ENCODE peak calls at places on chromosomes 13 and 19, in five cellular contexts. G is fibroblast of lung; Q is CD8-positive, alpha-beta memory T cell; U is mesendoderm; X is body of pancreas. S is an unnamed sample.

GRCh38 chr13:108950333-108951010 is 321.1 kb downstream of the MYO16 start:
- DNase-seq in G (peak; percentile 38), Q (no peak), U (no peak), X (no peak), S (no peak)

GRCh38 chr13:23160241-23161175 is 20.3 kb upstream of the SGCG start:
- DNase-seq in G (peak; percentile 2), Q (no peak), U (peak; percentile 78), X (no peak), S (no peak)

GRCh38 chr13:33744589-33745369 is 73.2 kb upstream of the RFC3 start:
- DNase-seq in G (peak; percentile 27), Q (no peak), U (no peak), X (peak; percentile 72), S (no peak)

GRCh38 chr13:79451500-79451962 is 29.4 kb upstream of the NDFIP2 start:
- DNase-seq in G (peak; percentile 95), Q (peak; percentile 71), U (peak; percentile 83), X (no peak), S (peak; percentile 8)

GRCh38 chr13:109630281-109630680 is 156.1 kb downstream of the IRS2 start:
- DNase-seq in G (no peak), Q (no peak), U (no peak), X (no peak), S (no peak)

GRCh38 chr19:13262450-13262849 is 112.2 kb downstream of the IER2 start:
- DNase-seq in G (peak; percentile 36), Q (no peak), U (peak; percentile 33), X (no peak), S (no peak)

GRCh38 chr19:19997656-19998268 is 41.5 kb downstream of the ZNF682 start:
- DNase-seq in G (no peak), Q (peak; percentile 16), U (peak; percentile 62), X (peak; percentile 57), S (no peak)

GRCh38 chr19:1974381-1975066 is 33.6 kb downstream of the CSNK1G2 start:
- DNase-seq in G (no peak), Q (no peak), U (no peak), X (no peak), S (no peak)

GRCh38 chr13:51033431-51034185 is 77.5 kb downstream of the C13orf42 start:
- DNase-seq in G (no peak), Q (no peak), U (no peak), X (no peak), S (no peak)

GRCh38 chr19:1038995-1039645 is 787 bp upstream of the ABCA7 start:
- DNase-seq in G (peak; percentile 36), Q (no peak), U (no peak), X (no peak), S (no peak)

GRCh38 chr13:50676602-50677001 is 166.9 kb downstream of the DLEU7 start:
- DNase-seq in G (peak; percentile 90), Q (no peak), U (peak; percentile 89), X (no peak), S (no peak)

GRCh38 chr13:114108894-114109293 is 23.5 kb downstream of the RASA3 start:
- DNase-seq in G (no peak), Q (no peak), U (no peak), X (no peak), S (peak; percentile 24)

GRCh38 chr19:49125025-49125731 is 5.8 kb downstream of the PPFIA3 start:
- DNase-seq in G (no peak), Q (no peak), U (no peak), X (no peak), S (peak; percentile 92)

GRCh38 chr13:53007872-53008271 is 20.7 kb upstream of the OLFM4 start:
- DNase-seq in G (no peak), Q (no peak), U (no peak), X (no peak), S (no peak)

GRCh38 chr19:35063940-35064818 is 22.7 kb downstream of the HPN start:
- DNase-seq in G (peak; percentile 75), Q (no peak), U (no peak), X (peak; percentile 71), S (no peak)

GRCh38 chr19:5695649-5696195 is 5.6 kb downstream of the RPL36 start:
- DNase-seq in G (no peak), Q (no peak), U (no peak), X (no peak), S (no peak)

GRCh38 chr13:102195566-102196462 is 206.0 kb downstream of the FGF14 start:
- DNase-seq in G (peak; percentile 80), Q (no peak), U (peak; percentile 30), X (no peak), S (no peak)

GRCh38 chr13:104592127-104592526 is 1525.9 kb upstream of the SLC10A2 start:
- DNase-seq in G (peak; percentile 95), Q (no peak), U (no peak), X (no peak), S (no peak)

GRCh38 chr19:23263870-23264590 is 13.8 kb upstream of the ZNF724 start:
- DNase-seq in G (no peak), Q (no peak), U (no peak), X (no peak), S (no peak)
- H3K36me3 ChIP-seq in G (no peaks in the 10 kb centered on the region), Q (no peaks in the 10 kb centered on the region), U (peaks cover 23% of the 10 kb centered on the region), X (no peaks in the 10 kb centered on the region), S (peaks cover 3% of the 10 kb centered on the region)

GRCh38 chr19:14401468-14401867 is 17.7 kb downstream of the DDX39A start:
- DNase-seq in G (no peak), Q (no peak), U (no peak), X (no peak), S (no peak)
- H3K36me3 ChIP-seq in G (peaks cover 24% of the 10 kb centered on the region), Q (peaks cover 48% of the 10 kb centered on the region), U (no peaks in the 10 kb centered on the region), X (no peaks in the 10 kb centered on the region), S (peaks cover 2% of the 10 kb centered on the region)

GRCh38 chr19:42229263-42229854 is 9.2 kb downstream of the ZNF526 start:
- DNase-seq in G (no peak), Q (no peak), U (no peak), X (no peak), S (no peak)

GRCh38 chr19:42224940-42225717 is 5.0 kb downstream of the ZNF526 start:
- DNase-seq in G (no peak), Q (no peak), U (no peak), X (no peak), S (no peak)

GRCh38 chr19:42225718-42226292 is 5.7 kb downstream of the ZNF526 start:
- DNase-seq in G (no peak), Q (no peak), U (no peak), X (no peak), S (no peak)

GRCh38 chr19:42228640-42229039 is 8.5 kb downstream of the ZNF526 start:
- DNase-seq in G (no peak), Q (no peak), U (no peak), X (no peak), S (no peak)

DNA sequence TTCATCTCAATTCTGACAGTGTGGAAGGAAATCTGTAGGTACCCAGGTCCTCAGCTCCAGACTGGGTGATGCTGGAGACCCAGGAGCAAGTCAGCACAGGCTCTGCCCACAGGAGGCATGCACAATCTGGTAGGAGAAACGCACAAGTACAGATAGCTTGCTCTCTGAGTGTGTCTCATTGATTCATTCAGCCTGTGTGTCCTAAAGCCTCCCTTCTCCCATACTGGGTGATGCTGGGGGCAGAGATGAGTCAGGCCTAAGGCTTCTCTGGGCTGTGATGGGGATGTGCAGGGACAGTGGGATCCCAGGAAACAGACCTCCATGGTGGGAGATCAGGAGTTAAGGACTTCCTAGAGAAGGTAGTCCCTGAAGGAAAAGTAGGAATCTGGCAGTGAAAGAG is 6.8 kb downstream of the ZNF526 start:
- DNase-seq in G (no peak), Q (no peak), U (no peak), X (no peak), S (no peak)
- H3K36me3 ChIP-seq in G (peaks cover 47% of the 10 kb centered on the region), Q (peaks cover 31% of the 10 kb centered on the region), U (peaks cover 25% of the 10 kb centered on the region), X (peaks cover 4% of the 10 kb centered on the region), S (peaks cover 6% of the 10 kb centered on the region)

GRCh38 chr19:41328818-41329220 is 18.8 kb downstream of the CCDC97 start:
- DNase-seq in G (no peak), Q (no peak), U (no peak), X (no peak), S (no peak)
- H3K36me3 ChIP-seq in G (peaks cover 16% of the 10 kb centered on the region), Q (peaks cover 33% of the 10 kb centered on the region), U (peaks cover 1% of the 10 kb centered on the region), X (no peaks in the 10 kb centered on the region), S (no peaks in the 10 kb centered on the region)

DNA sequence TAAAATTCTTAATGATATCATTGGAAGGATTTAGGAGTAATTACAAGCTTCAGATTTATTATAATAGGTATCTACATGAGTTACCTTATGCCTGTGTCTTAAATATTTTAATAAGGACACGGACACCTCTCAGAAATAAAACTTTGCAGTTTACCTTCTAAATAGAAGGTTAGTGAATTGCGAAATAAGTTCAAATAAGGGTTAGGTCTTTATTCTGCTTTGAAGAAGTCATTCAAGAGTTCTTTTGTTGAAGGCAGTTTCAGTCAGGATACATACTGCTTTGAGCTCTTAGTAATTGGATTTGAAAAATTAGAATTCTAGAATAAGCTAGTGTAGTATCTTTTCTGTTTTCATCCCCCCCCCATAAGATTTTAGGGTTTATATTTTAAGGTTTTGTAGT is 53.0 kb downstream of the NAA16 start:
- DNase-seq in G (no peak), Q (no peak), U (no peak), X (no peak), S (no peak)
- H3K36me3 ChIP-seq in G (no peaks in the 10 kb centered on the region), Q (peaks cover 35% of the 10 kb centered on the region), U (peaks cover 2% of the 10 kb centered on the region), X (no peaks in the 10 kb centered on the region), S (no peaks in the 10 kb centered on the region)

GRCh38 chr19:39825531-39826076 is 8.4 kb downstream of the DYRK1B start:
- DNase-seq in G (no peak), Q (no peak), U (no peak), X (no peak), S (no peak)
- H3K36me3 ChIP-seq in G (peaks cover 16% of the 10 kb centered on the region), Q (peaks cover 16% of the 10 kb centered on the region), U (peaks cover 2% of the 10 kb centered on the region), X (peaks cover 9% of the 10 kb centered on the region), S (peaks cover 2% of the 10 kb centered on the region)

GRCh38 chr19:32613008-32613407 is 32.0 kb downstream of the PDCD5 start:
- DNase-seq in G (no peak), Q (no peak), U (no peak), X (no peak), S (no peak)

GRCh38 chr19:32614916-32615315 is 33.9 kb downstream of the PDCD5 start:
- DNase-seq in G (no peak), Q (no peak), U (no peak), X (no peak), S (no peak)

GRCh38 chr19:32619051-32619685 is 38.2 kb downstream of the PDCD5 start:
- DNase-seq in G (no peak), Q (no peak), U (no peak), X (no peak), S (no peak)

GRCh38 chr19:32611161-32611560 is 30.2 kb downstream of the PDCD5 start:
- DNase-seq in G (no peak), Q (no peak), U (no peak), X (no peak), S (no peak)

DNA sequence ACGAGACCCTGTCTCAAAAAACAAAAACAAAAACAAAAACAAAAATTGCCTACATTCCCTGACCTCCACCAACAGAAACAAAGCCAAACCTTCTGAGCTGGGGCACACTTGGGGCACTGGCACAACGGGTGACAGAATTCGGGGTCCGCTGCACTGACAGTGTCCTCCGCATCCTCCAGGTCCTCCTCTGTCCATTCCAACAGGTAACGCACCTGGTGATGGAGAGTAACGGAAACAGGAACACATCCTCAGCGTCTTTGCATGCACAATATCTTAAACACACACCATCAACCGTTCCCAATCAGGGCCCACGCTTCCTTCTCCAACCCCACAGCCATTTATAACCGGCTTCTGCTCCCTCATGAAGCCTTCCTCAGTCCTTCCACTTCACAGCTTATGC is 34.6 kb downstream of the PDCD5 start:
- DNase-seq in G (no peak), Q (no peak), U (no peak), X (no peak), S (no peak)
- H3K36me3 ChIP-seq in G (peaks cover 19% of the 10 kb centered on the region), Q (peaks cover 20% of the 10 kb centered on the region), U (peaks cover 3% of the 10 kb centered on the region), X (peaks cover 4% of the 10 kb centered on the region), S (peaks cover 3% of the 10 kb centered on the region)

S was measured in Caco-2.